ENCODE peak calls at places on chromosomes 2 and 18, in seven cellular contexts. H is AG08396; Z is cardiac fibroblast; A is naive thymus-derived CD4-positive, alpha-beta T cell; D is right cardiac atrium; I is activated naive CD8-positive, alpha-beta T cell treated with anti-CD3 and anti-CD28 coated beads, Interleukin-2, amount 50 U/mL, for 24 hours; F is CD8-positive, alpha-beta T cell. U is an unnamed sample.

GRCh38 chr2:160494243-160494642 is 636 bp upstream of the RBMS1 start:
- DNase-seq in H (no peak), Z (no peak), A (no peak), D (no peak), I (no peak), F (no peak), U (no peak)

GRCh38 chr18:57561728-57562423 is 24.6 kb downstream of the FECH start:
- DNase-seq in H (peak; percentile 45), Z (peak; percentile 73), A (no peak), D (no peak), I (peak; percentile 16), F (no peak), U (peak; percentile 50)

GRCh38 chr2:96832751-96833507 is 10.9 kb downstream of the ANKRD23 start:
- DNase-seq in H (peak; percentile 74), Z (peak; percentile 64), A (no peak), D (peak; percentile 78), I (no peak), F (no peak), U (peak; percentile 70)

GRCh38 chr2:23489471-23490400 is 104.8 kb downstream of the KLHL29 start:
- DNase-seq in H (no peak), Z (peak; percentile 48), A (no peak), D (no peak), I (peak; percentile 31), F (no peak), U (no peak)

GRCh38 chr2:72515696-72516095 is 310.1 kb downstream of the EXOC6B start:
- DNase-seq in H (no peak), Z (peak; percentile 53), A (no peak), D (no peak), I (no peak), F (no peak), U (peak; percentile 11)

GRCh38 chr18:48007955-48008701 is 77.7 kb upstream of the SMAD2 start:
- DNase-seq in H (peak; percentile 80), Z (peak; percentile 32), A (peak; percentile 42), D (peak; percentile 69), I (peak; percentile 53), F (peak; percentile 62), U (no peak)

GRCh38 chr2:180175736-180176135 is 168.6 kb upstream of the CWC22 start:
- DNase-seq in H (no peak), Z (no peak), A (no peak), D (no peak), I (no peak), F (no peak), U (no peak)

GRCh38 chr2:219017166-219017931 is 24.0 kb downstream of the CFAP65 start:
- DNase-seq in H (no peak), Z (no peak), A (no peak), D (no peak), I (no peak), F (no peak), U (no peak)

GRCh38 chr2:96549967-96550786 is 13.6 kb downstream of the ARID5A start:
- DNase-seq in H (no peak), Z (no peak), A (no peak), D (no peak), I (no peak), F (no peak), U (no peak)

GRCh38 chr2:95391641-95392310 is 10.7 kb upstream of the FAHD2A start:
- DNase-seq in H (no peak), Z (no peak), A (no peak), D (no peak), I (no peak), F (no peak), U (no peak)

GRCh38 chr2:15827001-15827400 is 113.3 kb upstream of the MYCN start:
- DNase-seq in H (no peak), Z (no peak), A (no peak), D (no peak), I (no peak), F (no peak), U (no peak)

GRCh38 chr18:33440384-33441043 is at the start of gene CCDC178:
- DNase-seq in H (peak; percentile 8), Z (no peak), A (no peak), D (peak; percentile 36), I (no peak), F (no peak), U (peak; percentile 5)

GRCh38 chr2:190271783-190272456 is 47.7 kb downstream of the HIBCH start:
- DNase-seq in H (no peak), Z (no peak), A (no peak), D (no peak), I (no peak), F (no peak), U (no peak)

GRCh38 chr18:35620765-35621164 is 39.2 kb downstream of the GALNT1 start:
- DNase-seq in H (no peak), Z (peak; percentile 26), A (no peak), D (peak; percentile 14), I (no peak), F (no peak), U (no peak)

GRCh38 chr2:74632209-74632938 is 15.8 kb downstream of the M1AP start:
- DNase-seq in H (peak; percentile 30), Z (peak; percentile 27), A (no peak), D (peak; percentile 23), I (no peak), F (no peak), U (peak; percentile 26)

GRCh38 chr2:30421551-30422436 is 25.3 kb upstream of the LCLAT1 start:
- DNase-seq in H (no peak), Z (peak; percentile 93), A (no peak), D (no peak), I (peak; percentile 17), F (peak; percentile 65), U (peak; percentile 24)

GRCh38 chr18:35494281-35494825 is 3.4 kb downstream of the INO80C start:
- DNase-seq in H (no peak), Z (no peak), A (no peak), D (no peak), I (no peak), F (no peak), U (no peak)

GRCh38 chr2:127179756-127180155 is 40.3 kb downstream of the CYP27C1 start:
- DNase-seq in H (no peak), Z (no peak), A (no peak), D (no peak), I (no peak), F (no peak), U (no peak)

GRCh38 chr2:43020990-43021677 is 205.3 kb downstream of the ZFP36L2 start:
- DNase-seq in H (no peak), Z (no peak), A (no peak), D (no peak), I (no peak), F (no peak), U (no peak)

U was measured in brain microvascular endothelial cell.